ENCODE peak calls at places on chromosomes 7 and 10, in six cellular contexts. One of them, this sample, is unnamed.

GRCh38 chr7:13021971-13022370 is 334.5 kb downstream of the ARL4A start:
- DNase-seq in effector memory CD4-positive, alpha-beta T cell: no peak
- DNase-seq in ovary: no peak
- DNase-seq in PC-3: no peak
- DNase-seq in small intestine: no peak
- DNase-seq in mesendoderm: no peak
- DNase-seq in this sample: no peak

GRCh38 chr7:80386686-80387085 is 125.2 kb downstream of the GNAT3 start:
- DNase-seq in small intestine: no peak
- DNase-seq in effector memory CD4-positive, alpha-beta T cell: no peak
- DNase-seq in mesendoderm: peak; percentile 50
- DNase-seq in ovary: no peak
- DNase-seq in PC-3: no peak
- DNase-seq in this sample: no peak

GRCh38 chr10:47246409-47247189 is 53.4 kb upstream of the GDF10 start:
- DNase-seq in PC-3: no peak
- DNase-seq in small intestine: no peak
- DNase-seq in mesendoderm: no peak
- DNase-seq in effector memory CD4-positive, alpha-beta T cell: no peak
- DNase-seq in ovary: no peak
- DNase-seq in this sample: no peak

GRCh38 chr10:94936721-94937120 is 1.7 kb upstream of the CYP2C9 start:
- DNase-seq in small intestine: peak; percentile 76
- DNase-seq in mesendoderm: no peak
- DNase-seq in PC-3: no peak
- DNase-seq in effector memory CD4-positive, alpha-beta T cell: no peak
- DNase-seq in ovary: no peak
- DNase-seq in this sample: no peak

GRCh38 chr10:122051609-122052385 is 62.8 kb downstream of the TACC2 start:
- DNase-seq in ovary: no peak
- DNase-seq in PC-3: peak; percentile 92
- DNase-seq in mesendoderm: peak; percentile 89
- DNase-seq in small intestine: peak; percentile 78
- DNase-seq in effector memory CD4-positive, alpha-beta T cell: no peak
- DNase-seq in this sample: no peak

GRCh38 chr7:128017880-128018845 is 13.1 kb downstream of the LRRC4 start:
- DNase-seq in small intestine: no peak
- DNase-seq in effector memory CD4-positive, alpha-beta T cell: no peak
- DNase-seq in mesendoderm: no peak
- DNase-seq in ovary: no peak
- DNase-seq in PC-3: peak; percentile 45
- DNase-seq in this sample: no peak

GRCh38 chr7:94898340-94898739 is 9.1 kb upstream of the PPP1R9A start:
- DNase-seq in PC-3: no peak
- DNase-seq in small intestine: no peak
- DNase-seq in ovary: no peak
- DNase-seq in effector memory CD4-positive, alpha-beta T cell: no peak
- DNase-seq in mesendoderm: no peak
- DNase-seq in this sample: no peak

GRCh38 chr7:22302951-22303423 is 54.0 kb downstream of the RAPGEF5 start:
- DNase-seq in effector memory CD4-positive, alpha-beta T cell: no peak
- DNase-seq in mesendoderm: no peak
- DNase-seq in PC-3: no peak
- DNase-seq in small intestine: no peak
- DNase-seq in ovary: no peak
- DNase-seq in this sample: no peak

GRCh38 chr7:115634633-115635032 is 395.9 kb downstream of the TFEC start:
- DNase-seq in ovary: no peak
- DNase-seq in small intestine: no peak
- DNase-seq in mesendoderm: no peak
- DNase-seq in PC-3: peak; percentile 83
- DNase-seq in effector memory CD4-positive, alpha-beta T cell: no peak
- DNase-seq in this sample: no peak

GRCh38 chr10:74987339-74988054 is 124.0 kb upstream of the SAMD8 start:
- DNase-seq in mesendoderm: no peak
- DNase-seq in effector memory CD4-positive, alpha-beta T cell: no peak
- DNase-seq in PC-3: no peak
- DNase-seq in small intestine: no peak
- DNase-seq in ovary: no peak
- DNase-seq in this sample: no peak

GRCh38 chr7:35781200-35781701 is 19.6 kb upstream of the SEPTIN7 start:
- DNase-seq in mesendoderm: no peak
- DNase-seq in effector memory CD4-positive, alpha-beta T cell: no peak
- DNase-seq in ovary: no peak
- DNase-seq in small intestine: no peak
- DNase-seq in PC-3: no peak
- DNase-seq in this sample: no peak

GRCh38 chr10:43398939-43399871 is 9.8 kb downstream of the HNRNPF start:
- DNase-seq in PC-3: peak; percentile 20
- DNase-seq in effector memory CD4-positive, alpha-beta T cell: no peak
- DNase-seq in ovary: no peak
- DNase-seq in small intestine: peak; percentile 88
- DNase-seq in mesendoderm: peak; percentile 57
- DNase-seq in this sample: no peak

GRCh38 chr7:22662490-22663145 is 64.4 kb upstream of the IL6 start:
- DNase-seq in effector memory CD4-positive, alpha-beta T cell: no peak
- DNase-seq in mesendoderm: no peak
- DNase-seq in ovary: no peak
- DNase-seq in small intestine: no peak
- DNase-seq in PC-3: no peak
- DNase-seq in this sample: no peak

GRCh38 chr10:112376578-112376855 is 2.6 kb downstream of the ACSL5 start:
- DNase-seq in small intestine: no peak
- DNase-seq in PC-3: no peak
- DNase-seq in effector memory CD4-positive, alpha-beta T cell: no peak
- DNase-seq in ovary: no peak
- DNase-seq in mesendoderm: no peak
- DNase-seq in this sample: no peak
- H3K4me3 ChIP-seq in small intestine: peak overlapping the region; percentile 68
- H3K4me3 ChIP-seq in PC-3: no peak overlapping the region
- H3K4me3 ChIP-seq in effector memory CD4-positive, alpha-beta T cell: peak overlapping the region; percentile 84
- H3K4me3 ChIP-seq in ovary: peak overlapping the region; percentile 26
- H3K4me3 ChIP-seq in mesendoderm: no peak overlapping the region
- H3K4me3 ChIP-seq in this sample: peak overlapping the region; percentile 92

GRCh38 chr10:101446071-101446470 is 92.1 kb downstream of the BTRC start:
- DNase-seq in PC-3: no peak
- DNase-seq in mesendoderm: peak; percentile 38
- DNase-seq in small intestine: no peak
- DNase-seq in effector memory CD4-positive, alpha-beta T cell: no peak
- DNase-seq in ovary: no peak
- DNase-seq in this sample: no peak
- H3K4me1 ChIP-seq in PC-3: no peaks in the 10 kb centered on the region
- H3K4me1 ChIP-seq in mesendoderm: peaks cover 1% of the 10 kb centered on the region
- H3K4me1 ChIP-seq in small intestine: no peaks in the 10 kb centered on the region
- H3K4me1 ChIP-seq in effector memory CD4-positive, alpha-beta T cell: no peaks in the 10 kb centered on the region
- H3K4me1 ChIP-seq in ovary: no peaks in the 10 kb centered on the region
- H3K4me1 ChIP-seq in this sample: no peaks in the 10 kb centered on the region

DNA sequence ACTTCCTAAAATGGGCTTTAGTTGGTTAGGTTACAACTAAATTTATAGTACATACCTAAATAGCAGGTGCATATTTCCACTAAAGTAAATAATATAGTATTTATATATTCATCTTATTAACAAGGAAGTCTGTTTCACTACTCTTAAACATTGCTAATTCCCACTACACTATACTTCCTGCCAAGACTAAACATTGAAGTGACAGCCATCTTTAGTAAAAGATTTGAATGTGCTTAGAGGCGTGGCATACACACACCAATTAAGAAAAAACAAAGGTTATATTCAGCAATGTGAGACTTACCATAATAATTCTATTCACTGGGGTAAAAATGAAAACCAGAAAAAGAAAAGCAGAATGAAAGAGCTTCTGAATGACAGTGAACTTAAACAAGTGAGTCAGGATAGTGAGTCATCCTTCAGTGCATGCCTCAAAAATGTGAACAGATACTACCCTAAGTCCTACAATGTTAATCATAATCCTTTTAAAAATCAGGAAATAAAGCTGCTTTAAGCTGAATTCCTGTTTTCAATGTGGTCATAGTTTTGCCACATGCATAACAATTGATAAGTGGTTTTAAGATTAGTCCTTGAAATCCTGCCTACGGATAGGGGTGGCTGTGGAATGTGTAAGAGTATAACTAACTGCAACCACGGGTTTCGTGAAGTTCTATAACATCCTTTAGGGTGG is 59.4 kb downstream of the USP6NL start:
- DNase-seq in mesendoderm: peak; percentile 56
- DNase-seq in PC-3: peak; percentile 79
- DNase-seq in ovary: no peak
- DNase-seq in effector memory CD4-positive, alpha-beta T cell: no peak
- DNase-seq in small intestine: peak; percentile 26
- DNase-seq in this sample: no peak
- H3K4me3 ChIP-seq in mesendoderm: no peak overlapping the region
- H3K4me3 ChIP-seq in PC-3: peak overlapping the region; percentile 42
- H3K4me3 ChIP-seq in ovary: no peak overlapping the region
- H3K4me3 ChIP-seq in effector memory CD4-positive, alpha-beta T cell: no peak overlapping the region
- H3K4me3 ChIP-seq in small intestine: no peak overlapping the region
- H3K4me3 ChIP-seq in this sample: no peak overlapping the region

GRCh38 chr7:47479821-47480575 is 101.9 kb downstream of the TNS3 start:
- DNase-seq in ovary: no peak
- DNase-seq in small intestine: no peak
- DNase-seq in mesendoderm: no peak
- DNase-seq in PC-3: no peak
- DNase-seq in effector memory CD4-positive, alpha-beta T cell: no peak
- DNase-seq in this sample: no peak
- H3K4me1 ChIP-seq in ovary: peaks cover 45% of the 10 kb centered on the region
- H3K4me1 ChIP-seq in small intestine: peaks cover 17% of the 10 kb centered on the region
- H3K4me1 ChIP-seq in mesendoderm: peaks cover 10% of the 10 kb centered on the region
- H3K4me1 ChIP-seq in PC-3: peaks cover 44% of the 10 kb centered on the region
- H3K4me1 ChIP-seq in effector memory CD4-positive, alpha-beta T cell: no peaks in the 10 kb centered on the region
- H3K4me1 ChIP-seq in this sample: no peaks in the 10 kb centered on the region

DNA sequence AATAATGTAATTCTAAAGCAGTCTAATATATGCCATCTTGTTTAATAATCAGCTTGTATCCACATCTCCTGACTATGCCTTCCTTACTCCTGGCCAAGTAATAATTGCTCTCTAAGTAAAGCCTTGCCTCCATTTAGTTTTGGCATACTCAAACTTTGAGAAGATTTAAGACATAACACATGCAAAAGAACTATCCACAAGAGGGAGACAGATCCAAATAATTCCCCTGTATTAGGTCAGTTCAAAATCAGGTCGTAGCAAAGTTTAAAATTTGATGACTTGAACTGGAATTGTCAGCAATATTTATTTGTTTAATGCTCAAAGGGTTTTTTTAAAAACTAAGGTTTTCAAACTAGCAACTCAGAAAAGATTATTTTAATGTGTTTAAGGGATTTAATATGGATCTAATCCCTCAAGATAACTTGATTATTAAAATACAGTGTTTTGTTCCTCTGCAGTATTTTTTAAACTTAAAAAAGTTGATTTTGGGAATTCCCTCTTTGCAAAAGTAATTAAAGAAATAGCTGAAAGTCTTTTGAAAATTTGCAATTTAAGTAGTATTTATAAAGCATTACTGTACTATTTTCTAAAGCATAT is 95.3 kb downstream of the HDAC9 start:
- DNase-seq in mesendoderm: peak; percentile 52
- DNase-seq in ovary: no peak
- DNase-seq in PC-3: peak; percentile 56
- DNase-seq in small intestine: no peak
- DNase-seq in effector memory CD4-positive, alpha-beta T cell: no peak
- DNase-seq in this sample: no peak
- H3K4me3 ChIP-seq in mesendoderm: no peak overlapping the region
- H3K4me3 ChIP-seq in ovary: no peak overlapping the region
- H3K4me3 ChIP-seq in PC-3: no peak overlapping the region
- H3K4me3 ChIP-seq in small intestine: no peak overlapping the region
- H3K4me3 ChIP-seq in effector memory CD4-positive, alpha-beta T cell: no peak overlapping the region
- H3K4me3 ChIP-seq in this sample: no peak overlapping the region

This sample was measured in CD8-positive, alpha-beta memory T cell.